ENCODE peak calls at places on chromosomes 4 and X, in nine cellular contexts. One of them, this sample, is unnamed.

GRCh38 chr4:109921384-109921808 is 8.7 kb downstream of the EGF start:
- DNase-seq in K562: no peak
- DNase-seq in heart left ventricle: no peak
- DNase-seq in adrenal gland: no peak
- DNase-seq in uterus: no peak
- DNase-seq in endothelial cell of umbilical vein: no peak
- DNase-seq in A549: peak
- DNase-seq in HCT116: no peak
- DNase-seq in erythroblast: no peak
- DNase-seq in this sample: peak

GRCh38 chrX:1163231-1163630 is 49.2 kb downstream of the CRLF2 start:
- DNase-seq in K562: no peak
- DNase-seq in heart left ventricle: no peak
- DNase-seq in adrenal gland: no peak
- DNase-seq in uterus: no peak
- DNase-seq in endothelial cell of umbilical vein: no peak
- DNase-seq in A549: no peak
- DNase-seq in HCT116: no peak
- DNase-seq in erythroblast: no peak
- DNase-seq in this sample: no peak

GRCh38 chr4:122744229-122744628 is 11.7 kb downstream of the BBS12 start:
- DNase-seq in K562: no peak
- DNase-seq in heart left ventricle: no peak
- DNase-seq in adrenal gland: peak
- DNase-seq in uterus: no peak
- DNase-seq in endothelial cell of umbilical vein: no peak
- DNase-seq in A549: peak
- DNase-seq in HCT116: no peak
- DNase-seq in erythroblast: no peak
- DNase-seq in this sample: no peak

GRCh38 chr4:42709392-42710065 is 52.6 kb upstream of the ATP8A1 start:
- DNase-seq in K562: no peak
- DNase-seq in heart left ventricle: no peak
- DNase-seq in adrenal gland: no peak
- DNase-seq in uterus: no peak
- DNase-seq in endothelial cell of umbilical vein: no peak
- DNase-seq in A549: no peak
- DNase-seq in HCT116: no peak
- DNase-seq in erythroblast: no peak
- DNase-seq in this sample: no peak

GRCh38 chr4:13733817-13734216 is 106.3 kb upstream of the BOD1L1 start:
- DNase-seq in K562: no peak
- DNase-seq in heart left ventricle: no peak
- DNase-seq in adrenal gland: no peak
- DNase-seq in uterus: no peak
- DNase-seq in endothelial cell of umbilical vein: no peak
- DNase-seq in A549: no peak
- DNase-seq in HCT116: no peak
- DNase-seq in erythroblast: no peak
- DNase-seq in this sample: no peak

GRCh38 chr4:176538217-176538925 is 218.6 kb downstream of the SPCS3 start:
- DNase-seq in K562: no peak
- DNase-seq in heart left ventricle: no peak
- DNase-seq in adrenal gland: no peak
- DNase-seq in uterus: no peak
- DNase-seq in endothelial cell of umbilical vein: peak
- DNase-seq in A549: peak
- DNase-seq in HCT116: no peak
- DNase-seq in erythroblast: no peak
- DNase-seq in this sample: peak

GRCh38 chrX:132404266-132404665 is 84.6 kb downstream of the MBNL3 start:
- DNase-seq in K562: no peak
- DNase-seq in heart left ventricle: no peak
- DNase-seq in adrenal gland: no peak
- DNase-seq in uterus: no peak
- DNase-seq in endothelial cell of umbilical vein: no peak
- DNase-seq in A549: no peak
- DNase-seq in HCT116: no peak
- DNase-seq in erythroblast: no peak
- DNase-seq in this sample: no peak

GRCh38 chr4:142358656-142359055 is 487.4 kb downstream of the INPP4B start:
- DNase-seq in K562: no peak
- DNase-seq in heart left ventricle: no peak
- DNase-seq in adrenal gland: no peak
- DNase-seq in uterus: no peak
- DNase-seq in endothelial cell of umbilical vein: no peak
- DNase-seq in A549: no peak
- DNase-seq in HCT116: no peak
- DNase-seq in erythroblast: no peak
- DNase-seq in this sample: no peak

GRCh38 chr4:6469898-6470501 is 2.4 kb downstream of the PPP2R2C start:
- DNase-seq in K562: no peak
- DNase-seq in heart left ventricle: no peak
- DNase-seq in adrenal gland: no peak
- DNase-seq in uterus: no peak
- DNase-seq in endothelial cell of umbilical vein: no peak
- DNase-seq in A549: no peak
- DNase-seq in HCT116: no peak
- DNase-seq in erythroblast: no peak
- DNase-seq in this sample: no peak

GRCh38 chr4:184274288-184274951 is 56.7 kb upstream of the ENPP6 start:
- DNase-seq in K562: no peak
- DNase-seq in heart left ventricle: no peak
- DNase-seq in adrenal gland: peak
- DNase-seq in uterus: no peak
- DNase-seq in endothelial cell of umbilical vein: no peak
- DNase-seq in A549: no peak
- DNase-seq in HCT116: no peak
- DNase-seq in erythroblast: no peak
- DNase-seq in this sample: no peak
- TF ChIP-seq POLR2A in K562: no peak
- TF ChIP-seq POLR2A in heart left ventricle: no peak
- TF ChIP-seq POLR2A in adrenal gland: peak
- TF ChIP-seq POLR2A in uterus: no peak
- TF ChIP-seq POLR2A in endothelial cell of umbilical vein: no peak
- TF ChIP-seq POLR2A in A549: no peak
- TF ChIP-seq POLR2A in HCT116: no peak
- TF ChIP-seq POLR2A in erythroblast: no peak
- TF ChIP-seq POLR2A in this sample: no peak

GRCh38 chrX:2691543-2692220 is 587 bp downstream of the CD99 start:
- DNase-seq in K562: peak
- DNase-seq in heart left ventricle: peak
- DNase-seq in adrenal gland: peak
- DNase-seq in uterus: peak
- DNase-seq in endothelial cell of umbilical vein: peak
- DNase-seq in A549: peak
- DNase-seq in HCT116: no peak
- DNase-seq in erythroblast: no peak
- DNase-seq in this sample: no peak

GRCh38 chrX:2693123-2693438 is 2.0 kb downstream of the CD99 start:
- DNase-seq in K562: no peak
- DNase-seq in heart left ventricle: no peak
- DNase-seq in adrenal gland: no peak
- DNase-seq in uterus: no peak
- DNase-seq in endothelial cell of umbilical vein: no peak
- DNase-seq in A549: no peak
- DNase-seq in HCT116: no peak
- DNase-seq in erythroblast: no peak
- DNase-seq in this sample: no peak

GRCh38 chrX:2692221-2693122 is 1.4 kb downstream of the CD99 start:
- DNase-seq in K562: peak
- DNase-seq in heart left ventricle: peak
- DNase-seq in adrenal gland: no peak
- DNase-seq in uterus: no peak
- DNase-seq in endothelial cell of umbilical vein: peak
- DNase-seq in A549: peak
- DNase-seq in HCT116: no peak
- DNase-seq in erythroblast: no peak
- DNase-seq in this sample: no peak

GRCh38 chrX:2690856-2691542 is at the start of gene CD99:
- DNase-seq in K562: peak
- DNase-seq in heart left ventricle: peak
- DNase-seq in adrenal gland: peak
- DNase-seq in uterus: peak
- DNase-seq in endothelial cell of umbilical vein: peak
- DNase-seq in A549: peak
- DNase-seq in HCT116: no peak
- DNase-seq in erythroblast: no peak
- DNase-seq in this sample: peak

DNA sequence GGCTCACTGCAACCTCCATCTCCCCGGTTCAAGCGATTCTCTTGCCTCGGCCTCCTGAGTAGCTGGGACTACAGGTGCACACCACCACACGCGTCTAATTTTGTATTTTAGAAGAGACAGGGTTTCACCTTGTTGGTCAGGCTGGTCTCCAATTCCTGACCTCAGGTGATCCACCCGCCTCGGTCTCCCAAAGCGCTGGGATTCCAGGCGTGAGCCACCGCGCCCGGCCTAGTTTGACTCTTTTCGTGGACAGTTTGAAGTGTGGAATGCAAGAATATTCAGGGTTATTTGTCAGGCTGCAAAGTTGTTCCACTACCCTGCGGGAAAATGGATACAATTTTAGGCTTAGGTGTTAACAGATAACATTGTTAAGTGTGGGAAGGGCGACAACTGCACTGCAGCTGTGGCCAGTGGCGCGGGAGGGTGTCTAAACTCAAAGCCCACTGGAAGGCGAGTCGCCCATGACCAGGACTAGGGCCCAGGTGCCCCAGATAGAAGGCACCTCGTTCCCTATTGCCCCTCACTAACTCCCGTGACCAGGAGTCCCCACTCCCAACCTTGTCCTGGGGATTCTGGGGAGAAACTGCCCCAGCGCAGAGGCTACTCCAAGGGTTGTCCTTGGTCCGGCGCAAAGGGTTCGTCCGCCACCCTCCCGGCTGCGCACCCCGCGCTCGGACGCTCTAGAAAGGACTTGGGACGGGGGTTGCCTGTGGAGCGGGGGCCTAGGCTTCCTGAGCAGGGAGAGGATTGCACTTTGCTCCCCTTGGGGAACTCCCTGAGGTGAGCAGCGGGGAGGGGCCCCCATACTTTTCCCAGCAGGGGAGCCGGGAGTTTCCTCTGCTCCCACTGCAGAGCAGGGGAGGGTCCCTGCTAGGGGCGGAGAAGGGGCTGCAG is 1.1 kb upstream of the CD99 start:
- DNase-seq in K562: no peak
- DNase-seq in heart left ventricle: no peak
- DNase-seq in adrenal gland: no peak
- DNase-seq in uterus: no peak
- DNase-seq in endothelial cell of umbilical vein: no peak
- DNase-seq in A549: no peak
- DNase-seq in HCT116: no peak
- DNase-seq in erythroblast: no peak
- DNase-seq in this sample: no peak
- TF ChIP-seq POLR2A in K562: no peak
- TF ChIP-seq POLR2A in heart left ventricle: no peak
- TF ChIP-seq POLR2A in adrenal gland: no peak
- TF ChIP-seq POLR2A in uterus: no peak
- TF ChIP-seq POLR2A in endothelial cell of umbilical vein: no peak
- TF ChIP-seq POLR2A in A549: no peak
- TF ChIP-seq POLR2A in HCT116: no peak
- TF ChIP-seq POLR2A in erythroblast: no peak
- TF ChIP-seq POLR2A in this sample: no peak

GRCh38 chr4:85803846-85804245 is 328.9 kb downstream of the ARHGAP24 start:
- DNase-seq in K562: no peak
- DNase-seq in heart left ventricle: no peak
- DNase-seq in adrenal gland: no peak
- DNase-seq in uterus: no peak
- DNase-seq in endothelial cell of umbilical vein: no peak
- DNase-seq in A549: no peak
- DNase-seq in HCT116: no peak
- DNase-seq in erythroblast: no peak
- DNase-seq in this sample: no peak
- TF ChIP-seq POLR2A in K562: no peak
- TF ChIP-seq POLR2A in heart left ventricle: no peak
- TF ChIP-seq POLR2A in adrenal gland: no peak
- TF ChIP-seq POLR2A in uterus: no peak
- TF ChIP-seq POLR2A in endothelial cell of umbilical vein: no peak
- TF ChIP-seq POLR2A in A549: no peak
- TF ChIP-seq POLR2A in HCT116: no peak
- TF ChIP-seq POLR2A in erythroblast: no peak
- TF ChIP-seq POLR2A in this sample: no peak

GRCh38 chrX:47144626-47145407 is at the start of the genes NDUFB11 and RBM10:
- DNase-seq in K562: peak
- DNase-seq in heart left ventricle: peak
- DNase-seq in adrenal gland: peak
- DNase-seq in uterus: peak
- DNase-seq in endothelial cell of umbilical vein: peak
- DNase-seq in A549: peak
- DNase-seq in HCT116: peak
- DNase-seq in erythroblast: peak
- DNase-seq in this sample: peak
- TF ChIP-seq POLR2A in K562: peak
- TF ChIP-seq POLR2A in heart left ventricle: peak
- TF ChIP-seq POLR2A in adrenal gland: peak
- TF ChIP-seq POLR2A in uterus: peak
- TF ChIP-seq POLR2A in endothelial cell of umbilical vein: peak
- TF ChIP-seq POLR2A in A549: peak
- TF ChIP-seq POLR2A in HCT116: no peak
- TF ChIP-seq POLR2A in erythroblast: peak
- TF ChIP-seq POLR2A in this sample: peak

GRCh38 chrX:118726887-118727685 is at the start of gene IL13RA1:
- DNase-seq in K562: peak
- DNase-seq in heart left ventricle: peak
- DNase-seq in adrenal gland: peak
- DNase-seq in uterus: peak
- DNase-seq in endothelial cell of umbilical vein: peak
- DNase-seq in A549: peak
- DNase-seq in HCT116: peak
- DNase-seq in erythroblast: peak
- DNase-seq in this sample: peak
- TF ChIP-seq POLR2A in K562: peak
- TF ChIP-seq POLR2A in heart left ventricle: peak
- TF ChIP-seq POLR2A in adrenal gland: peak
- TF ChIP-seq POLR2A in uterus: peak
- TF ChIP-seq POLR2A in endothelial cell of umbilical vein: peak
- TF ChIP-seq POLR2A in A549: peak
- TF ChIP-seq POLR2A in HCT116: no peak
- TF ChIP-seq POLR2A in erythroblast: no peak
- TF ChIP-seq POLR2A in this sample: peak

DNA sequence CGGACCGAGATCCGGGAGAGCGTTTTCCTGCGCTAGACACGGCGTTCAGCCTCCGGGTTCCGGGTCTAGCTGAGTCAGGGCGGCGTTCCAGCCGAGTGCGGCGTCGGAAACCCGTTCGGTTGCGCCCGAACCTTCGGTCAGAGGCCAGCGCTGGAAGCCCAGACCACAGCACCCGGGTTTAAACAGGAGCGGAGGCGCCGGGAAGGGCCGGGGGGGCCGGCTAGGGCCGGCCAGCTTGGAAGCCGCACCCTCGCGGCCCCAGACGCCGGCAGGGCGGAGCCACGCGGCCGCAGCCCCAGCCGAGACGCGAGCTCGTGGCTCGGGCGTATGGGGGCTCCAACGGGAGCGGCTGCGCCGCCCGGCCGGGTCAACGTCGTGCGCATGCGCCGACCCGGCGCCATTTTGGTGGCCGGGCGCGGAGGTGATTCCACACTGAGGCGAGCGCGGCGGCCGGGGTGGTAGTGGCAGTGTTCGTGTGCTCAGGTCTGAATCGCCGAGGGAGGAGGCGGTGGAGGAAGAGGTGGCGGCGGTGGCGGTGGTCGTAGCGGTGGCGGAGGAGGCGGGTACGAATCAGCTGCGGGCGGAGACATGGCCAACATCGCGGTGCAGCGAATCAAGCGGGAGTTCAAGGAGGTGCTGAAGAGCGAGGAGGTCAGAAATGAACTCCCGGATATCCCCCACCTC is at the start of gene UBE2K:
- DNase-seq in K562: peak
- DNase-seq in heart left ventricle: peak
- DNase-seq in adrenal gland: peak
- DNase-seq in uterus: peak
- DNase-seq in endothelial cell of umbilical vein: peak
- DNase-seq in A549: peak
- DNase-seq in HCT116: peak
- DNase-seq in erythroblast: peak
- DNase-seq in this sample: peak
- TF ChIP-seq POLR2A in K562: peak
- TF ChIP-seq POLR2A in heart left ventricle: peak
- TF ChIP-seq POLR2A in adrenal gland: peak
- TF ChIP-seq POLR2A in uterus: peak
- TF ChIP-seq POLR2A in endothelial cell of umbilical vein: peak
- TF ChIP-seq POLR2A in A549: peak
- TF ChIP-seq POLR2A in HCT116: peak
- TF ChIP-seq POLR2A in erythroblast: peak
- TF ChIP-seq POLR2A in this sample: peak